ENCODE peak calls at places on chromosomes 3 and 15, in seven cellular contexts. D is AML-193, J is SIG-M5, F is MV-4-11, G is left kidney, X is iris pigment epithelial cell, L is tibial nerve. R is an unnamed sample.

GRCh38 chr3:52193059-52193458 is 4.9 kb upstream of the ALAS1 start:
- DNase-seq in D (no peak), J (no peak), F (no peak), G (no peak), X (no peak), L (no peak), R (no peak)

GRCh38 chr3:42600958-42601675 is 631 bp downstream of the NKTR start:
- DNase-seq in D (peak), J (no peak), F (peak), G (peak), X (peak), L (peak), R (peak)

GRCh38 chr3:61561374-61562041 is at the start of gene PTPRG:
- DNase-seq in D (no peak), J (no peak), F (peak), G (peak), X (peak), L (peak), R (peak)

GRCh38 chr15:44381223-44381622 is 46.2 kb upstream of the CTDSPL2 start:
- DNase-seq in D (peak), J (no peak), F (peak), G (no peak), X (peak), L (no peak), R (peak)

GRCh38 chr15:66849746-66850077 is 147.7 kb downstream of the SMAD6 start:
- DNase-seq in D (no peak), J (no peak), F (no peak), G (no peak), X (no peak), L (no peak), R (no peak)

GRCh38 chr15:29924750-29925149 is 102.5 kb upstream of the TJP1 start:
- DNase-seq in D (no peak), J (no peak), F (no peak), G (peak), X (peak), L (no peak), R (no peak)

GRCh38 chr15:74242296-74242929 is 6.3 kb downstream of the CCDC33 start:
- DNase-seq in D (no peak), J (no peak), F (no peak), G (no peak), X (peak), L (no peak), R (no peak)

GRCh38 chr3:81744366-81744765 is 17.1 kb downstream of the GBE1 start:
- DNase-seq in D (no peak), J (no peak), F (peak), G (peak), X (peak), L (no peak), R (peak)

GRCh38 chr3:171646357-171647133 is 163.7 kb downstream of the PLD1 start:
- DNase-seq in D (peak), J (no peak), F (peak), G (peak), X (peak), L (no peak), R (peak)

GRCh38 chr3:161600185-161600584 is 103.6 kb downstream of the OTOL1 start:
- DNase-seq in D (no peak), J (no peak), F (peak), G (no peak), X (no peak), L (no peak), R (no peak)

GRCh38 chr3:71288269-71288930 is 295.1 kb downstream of the FOXP1 start:
- DNase-seq in D (no peak), J (no peak), F (no peak), G (no peak), X (peak), L (no peak), R (no peak)

GRCh38 chr3:126212629-126213375 is 32.4 kb upstream of the ALDH1L1 start:
- DNase-seq in D (no peak), J (no peak), F (no peak), G (peak), X (peak), L (no peak), R (peak)

GRCh38 chr3:100316656-100317069 is 17.9 kb upstream of the NIT2 start:
- DNase-seq in D (peak), J (peak), F (peak), G (peak), X (peak), L (no peak), R (peak)

GRCh38 chr3:64625381-64625780 is 62.4 kb downstream of the ADAMTS9 start:
- DNase-seq in D (no peak), J (no peak), F (no peak), G (no peak), X (no peak), L (no peak), R (no peak)

GRCh38 chr15:86231864-86232801 is 152.5 kb downstream of the AGBL1 start:
- DNase-seq in D (peak), J (no peak), F (peak), G (peak), X (peak), L (no peak), R (peak)

GRCh38 chr3:3815206-3815605 is 16.0 kb downstream of the LRRN1 start:
- DNase-seq in D (no peak), J (no peak), F (no peak), G (no peak), X (no peak), L (no peak), R (no peak)

GRCh38 chr15:70014860-70015490 is 82.7 kb downstream of the TLE3 start:
- DNase-seq in D (no peak), J (no peak), F (no peak), G (peak), X (no peak), L (no peak), R (peak)

GRCh38 chr3:98705212-98705611 is 57.9 kb upstream of the ST3GAL6 start:
- DNase-seq in D (no peak), J (no peak), F (no peak), G (no peak), X (peak), L (no peak), R (no peak)

GRCh38 chr3:31346542-31346979 is 186.2 kb upstream of the STT3B start:
- DNase-seq in D (no peak), J (no peak), F (no peak), G (no peak), X (no peak), L (no peak), R (no peak)

GRCh38 chr15:60649845-60650548 is 171.1 kb upstream of the ICE2 start:
- DNase-seq in D (no peak), J (no peak), F (no peak), G (peak), X (peak), L (no peak), R (no peak)

GRCh38 chr3:106336619-106337018 is 467.8 kb upstream of the CBLB start:
- DNase-seq in D (no peak), J (no peak), F (no peak), G (no peak), X (no peak), L (no peak), R (no peak)

GRCh38 chr3:35944915-35945710 is 305.8 kb downstream of the ARPP21 start:
- DNase-seq in D (no peak), J (no peak), F (no peak), G (no peak), X (peak), L (no peak), R (no peak)

GRCh38 chr15:51576911-51577500 is 45.6 kb downstream of the DMXL2 start:
- DNase-seq in D (peak), J (no peak), F (peak), G (no peak), X (peak), L (no peak), R (peak)

GRCh38 chr3:44099566-44100297 is 142.0 kb upstream of the TOPAZ1 start:
- DNase-seq in D (no peak), J (no peak), F (no peak), G (no peak), X (no peak), L (no peak), R (no peak)

GRCh38 chr3:188253800-188254452 is 100.0 kb downstream of the LPP start:
- DNase-seq in D (no peak), J (no peak), F (no peak), G (no peak), X (no peak), L (no peak), R (no peak)

GRCh38 chr3:52555056-52555455 is 18.7 kb downstream of the UQCC5 start:
- DNase-seq in D (no peak), J (no peak), F (no peak), G (no peak), X (no peak), L (no peak), R (no peak)

GRCh38 chr3:15452961-15453360 is 25.6 kb downstream of the EAF1 start:
- DNase-seq in D (no peak), J (no peak), F (no peak), G (no peak), X (no peak), L (no peak), R (no peak)

GRCh38 chr3:15329058-15330005 is 3.1 kb downstream of the SH3BP5 start:
- DNase-seq in D (no peak), J (no peak), F (no peak), G (no peak), X (peak), L (no peak), R (no peak)

GRCh38 chr3:160893207-160893606 is 137.2 kb downstream of the PPM1L start:
- DNase-seq in D (peak), J (no peak), F (no peak), G (no peak), X (no peak), L (no peak), R (no peak)

GRCh38 chr3:171229173-171229572 is 202.7 kb upstream of the SLC2A2 start:
- DNase-seq in D (no peak), J (no peak), F (no peak), G (no peak), X (no peak), L (no peak), R (no peak)

GRCh38 chr3:60142009-60142408 is 1092.2 kb upstream of the CFAP20DC start:
- DNase-seq in D (no peak), J (no peak), F (no peak), G (peak), X (no peak), L (no peak), R (no peak)

GRCh38 chr3:30454636-30455035 is 151.8 kb upstream of the TGFBR2 start:
- DNase-seq in D (no peak), J (no peak), F (no peak), G (no peak), X (no peak), L (no peak), R (no peak)